ENCODE peak calls at places on chromosomes 5 and 9, in ten cellular contexts. T, P, J, C, I, V, Q, L, W and A are unnamed samples.
A peak's percentile ranks its signal among the peaks of the same experiment; 100 is the strongest.

GRCh38 chr9:133140174-133140505 is 19.1 kb upstream of the RALGDS start:
- DNase-seq in T (no peak), P (no peak), J (no peak), C (no peak), I (no peak), V (no peak), Q (no peak), L (no peak), W (no peak), A (peak; percentile 67)

GRCh38 chr5:616342-617039 is 4.4 kb downstream of the CEP72 start:
- DNase-seq in T (no peak), P (no peak), J (peak; percentile 37), C (no peak), I (no peak), V (no peak), Q (peak; percentile 16), L (no peak), W (no peak), A (no peak)

GRCh38 chr5:168651654-168652053 is 72.5 kb upstream of the PANK3 start:
- DNase-seq in T (no peak), P (no peak), J (no peak), C (peak; percentile 85), I (no peak), V (peak; percentile 82), Q (peak; percentile 60), L (no peak), W (peak; percentile 50), A (no peak)

GRCh38 chr9:113220467-113221002 is 542 bp downstream of the FKBP15 start:
- DNase-seq in T (no peak), P (peak; percentile 24), J (no peak), C (no peak), I (no peak), V (no peak), Q (peak; percentile 33), L (no peak), W (no peak), A (no peak)

GRCh38 chr5:179166886-179167841 is 107.0 kb downstream of the ZNF354C start:
- DNase-seq in T (no peak), P (no peak), J (peak; percentile 94), C (peak; percentile 51), I (peak; percentile 71), V (no peak), Q (peak; percentile 39), L (peak; percentile 97), W (peak; percentile 27), A (peak; percentile 76)

GRCh38 chr5:43190755-43191603 is 1.0 kb upstream of the NIM1K start:
- DNase-seq in T (no peak), P (no peak), J (no peak), C (peak; percentile 32), I (no peak), V (no peak), Q (peak; percentile 61), L (no peak), W (peak; percentile 51), A (peak; percentile 33)

GRCh38 chr9:125959980-125960619 is 212.9 kb downstream of the PBX3 start:
- DNase-seq in T (no peak), P (no peak), J (no peak), C (peak; percentile 52), I (no peak), V (no peak), Q (no peak), L (no peak), W (no peak), A (no peak)

GRCh38 chr9:125609744-125610143 is 97.3 kb downstream of the MAPKAP1 start:
- DNase-seq in T (no peak), P (no peak), J (no peak), C (no peak), I (no peak), V (no peak), Q (no peak), L (no peak), W (no peak), A (no peak)

GRCh38 chr9:129479217-129480011 is 141.5 kb downstream of the C9orf50 start:
- DNase-seq in T (no peak), P (no peak), J (no peak), C (no peak), I (no peak), V (no peak), Q (no peak), L (no peak), W (no peak), A (peak; percentile 57)

GRCh38 chr9:15541862-15542261 is 11.0 kb upstream of the CCDC171 start:
- DNase-seq in T (no peak), P (no peak), J (no peak), C (no peak), I (no peak), V (no peak), Q (peak; percentile 37), L (peak; percentile 26), W (peak; percentile 2), A (peak; percentile 15)

GRCh38 chr9:79686381-79687130 is 114.8 kb downstream of the TLE4 start:
- DNase-seq in T (no peak), P (no peak), J (no peak), C (peak; percentile 99), I (no peak), V (peak; percentile 88), Q (peak; percentile 42), L (no peak), W (peak; percentile 88), A (no peak)

GRCh38 chr9:92191801-92192200 is 76.6 kb upstream of the SPTLC1 start:
- DNase-seq in T (no peak), P (no peak), J (no peak), C (peak; percentile 41), I (no peak), V (peak; percentile 23), Q (no peak), L (peak; percentile 47), W (peak; percentile 59), A (no peak)

GRCh38 chr5:83547889-83548288 is 76.3 kb downstream of the VCAN start:
- DNase-seq in T (no peak), P (no peak), J (no peak), C (no peak), I (no peak), V (no peak), Q (no peak), L (no peak), W (no peak), A (no peak)

GRCh38 chr5:77853353-77853907 is 77.3 kb upstream of the TBCA start:
- DNase-seq in T (no peak), P (no peak), J (no peak), C (no peak), I (no peak), V (no peak), Q (peak; percentile 34), L (peak; percentile 23), W (no peak), A (no peak)

GRCh38 chr9:130290353-130291181 is 25.0 kb downstream of the HMCN2 start:
- DNase-seq in T (no peak), P (no peak), J (no peak), C (peak; percentile 51), I (no peak), V (no peak), Q (no peak), L (no peak), W (no peak), A (no peak)

GRCh38 chr5:173743641-173744343 is 127.3 kb upstream of the BOD1 start:
- DNase-seq in T (no peak), P (peak; percentile 79), J (no peak), C (no peak), I (no peak), V (no peak), Q (no peak), L (no peak), W (no peak), A (peak; percentile 30)

GRCh38 chr5:74342189-74342588 is 298.3 kb downstream of the ENC1 start:
- DNase-seq in T (no peak), P (no peak), J (no peak), C (no peak), I (no peak), V (no peak), Q (no peak), L (no peak), W (no peak), A (no peak)
- H3K4me2 ChIP-seq in T (no peak overlapping the region), P (no peak overlapping the region), J (no peak overlapping the region), C (no peak overlapping the region), I (no peak overlapping the region), V (no peak overlapping the region), Q (no peak overlapping the region), L (no peak overlapping the region), W (no peak overlapping the region), A (no peak overlapping the region)

DNA sequence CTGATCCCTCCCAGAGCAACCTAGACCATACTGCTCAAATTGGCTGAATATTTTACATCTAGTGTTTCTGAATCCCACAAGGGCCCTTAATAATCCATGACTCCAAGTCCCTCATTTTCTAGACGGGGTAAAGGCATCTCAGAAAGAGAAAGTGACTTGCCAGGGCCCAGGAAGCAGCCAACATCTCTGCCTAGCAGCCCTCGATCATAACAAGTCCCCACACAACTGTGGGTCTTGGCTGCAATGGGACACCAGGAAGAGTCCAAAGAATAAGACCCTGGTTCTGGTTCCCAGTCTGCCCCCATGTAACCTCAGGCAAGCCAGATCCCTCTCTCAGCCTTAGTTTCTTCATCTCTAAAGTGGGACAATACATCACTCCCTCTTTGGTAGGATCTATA is 6.3 kb downstream of the ANXA6 start:
- DNase-seq in T (no peak), P (no peak), J (no peak), C (no peak), I (no peak), V (no peak), Q (no peak), L (no peak), W (no peak), A (no peak)
- H2AFZ ChIP-seq in T (no peak overlapping the region), P (no peak overlapping the region), J (no peak overlapping the region), C (no peak overlapping the region), I (no peak overlapping the region), V (no peak overlapping the region), Q (no peak overlapping the region), L (no peak overlapping the region), W (no peak overlapping the region), A (no peak overlapping the region)

GRCh38 chr5:143195496-143195895 is 208.0 kb downstream of the NR3C1 start:
- DNase-seq in T (no peak), P (no peak), J (no peak), C (no peak), I (no peak), V (peak; percentile 66), Q (no peak), L (no peak), W (peak; percentile 37), A (no peak)
- H3K4me2 ChIP-seq in T (no peak overlapping the region), P (no peak overlapping the region), J (no peak overlapping the region), C (no peak overlapping the region), I (no peak overlapping the region), V (peak overlapping the region; percentile 26), Q (no peak overlapping the region), L (no peak overlapping the region), W (no peak overlapping the region), A (no peak overlapping the region)

DNA sequence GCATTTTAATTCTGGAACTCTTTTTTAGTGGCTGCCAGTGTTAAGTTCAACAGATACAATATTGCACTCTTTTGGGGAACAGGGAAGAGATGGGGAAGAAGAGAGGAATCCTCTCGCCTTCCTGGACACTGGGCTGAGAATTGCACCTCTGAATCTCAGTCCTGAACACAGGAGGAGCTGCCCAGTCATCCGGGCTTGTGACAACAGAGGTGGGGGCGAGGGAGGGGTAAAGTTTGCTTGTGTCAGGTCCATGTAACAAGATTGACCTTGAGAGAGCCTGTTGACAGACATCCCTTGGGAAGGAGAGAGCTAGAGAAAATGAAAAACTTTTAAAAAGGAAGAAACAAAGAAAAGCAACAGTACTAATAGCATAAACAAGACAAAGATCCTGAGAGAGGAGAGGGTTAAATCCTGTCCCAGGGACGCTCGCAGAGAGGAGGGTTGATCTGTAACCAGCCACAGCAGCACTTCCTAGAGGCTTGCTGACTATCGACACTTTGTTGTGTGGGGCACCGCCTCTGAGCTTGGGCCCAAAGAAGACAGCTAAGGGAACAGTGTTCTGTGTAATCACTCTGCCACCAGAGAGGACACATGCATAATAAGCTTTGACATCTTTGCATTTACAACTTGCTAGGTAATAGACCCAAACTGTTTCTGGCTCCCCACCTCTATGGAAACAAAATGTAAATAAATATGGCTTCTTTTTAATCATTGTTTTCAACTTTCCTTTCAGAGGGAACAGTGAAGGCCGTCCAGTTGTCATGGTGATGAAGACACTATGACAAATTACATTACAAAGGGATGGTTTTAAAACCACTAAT is 363.7 kb downstream of the CSNK1G3 start:
- DNase-seq in T (no peak), P (no peak), J (no peak), C (no peak), I (peak; percentile 80), V (no peak), Q (peak; percentile 51), L (no peak), W (no peak), A (peak; percentile 60)
- H2AFZ ChIP-seq in T (peak overlapping the region; percentile 17), P (no peak overlapping the region), J (no peak overlapping the region), C (no peak overlapping the region), I (no peak overlapping the region), V (no peak overlapping the region), Q (peak overlapping the region; percentile 60), L (peak overlapping the region; percentile 21), W (no peak overlapping the region), A (peak overlapping the region; percentile 18)